ENCODE peak calls at places on chromosome 18, in five cellular contexts. J, V, E, K and R are unnamed samples.

GRCh38 chr18:40222736-40223135 is 1732.3 kb upstream of the PIK3C3 start:
- DNase-seq in K (no peak), E (no peak), V (no peak), J (no peak), R (no peak)

GRCh38 chr18:24168496-24168895 is 29.6 kb downstream of the CABYR start:
- DNase-seq in K (no peak), V (no peak), E (no peak), J (no peak), R (no peak)

GRCh38 chr18:13800505-13801259 is 23.3 kb upstream of the MC5R start:
- DNase-seq in K (peak; percentile 66), J (no peak), V (peak; percentile 83), E (no peak), R (peak; percentile 23)

GRCh38 chr18:77422974-77423373 is 173.3 kb downstream of the GALR1 start:
- DNase-seq in J (no peak), E (no peak), K (no peak), V (no peak), R (no peak)

GRCh38 chr18:76572517-76573247 is 77.6 kb upstream of the ZNF516 start:
- DNase-seq in K (no peak), E (no peak), V (peak; percentile 56), J (no peak), R (no peak)

GRCh38 chr18:11733031-11733430 is 44.0 kb downstream of the GNAL start:
- DNase-seq in J (no peak), K (peak; percentile 89), E (peak; percentile 21), V (peak; percentile 86), R (peak; percentile 70)

GRCh38 chr18:61817086-61817485 is 75.7 kb downstream of the RNF152 start:
- DNase-seq in K (no peak), E (no peak), J (no peak), V (no peak), R (no peak)

GRCh38 chr18:77098554-77099174 is 33.9 kb downstream of the MBP start:
- DNase-seq in K (peak; percentile 56), J (no peak), E (no peak), V (no peak), R (no peak)

GRCh38 chr18:25164837-25165791 is 186.9 kb downstream of the ZNF521 start:
- DNase-seq in K (no peak), E (no peak), J (no peak), V (no peak), R (no peak)